ENCODE peak calls at places on chromosomes 2 and 18, in seven cellular contexts. Z, L, W, Q, O, F and C are unnamed samples.

GRCh38 chr2:210428415-210429179 is 48.0 kb downstream of the LANCL1 start:
- DNase-seq in Z (no peak), L (no peak), W (no peak), Q (peak; percentile 2), O (no peak), F (no peak), C (no peak)

GRCh38 chr2:44922776-44923175 is 18.7 kb upstream of the SIX3 start:
- DNase-seq in Z (no peak), L (no peak), W (no peak), Q (no peak), O (no peak), F (no peak), C (no peak)

GRCh38 chr2:228541794-228542193 is 360.3 kb upstream of the SPHKAP start:
- DNase-seq in Z (no peak), L (no peak), W (no peak), Q (peak; percentile 55), O (no peak), F (no peak), C (no peak)

GRCh38 chr2:5520352-5520996 is 171.7 kb upstream of the SOX11 start:
- DNase-seq in Z (no peak), L (no peak), W (no peak), Q (no peak), O (no peak), F (no peak), C (no peak)

GRCh38 chr18:59822612-59823275 is 77.1 kb upstream of the PMAIP1 start:
- DNase-seq in Z (no peak), L (no peak), W (no peak), Q (peak; percentile 57), O (no peak), F (no peak), C (no peak)

GRCh38 chr2:120858361-120858760 is 122.7 kb downstream of the GLI2 start:
- DNase-seq in Z (no peak), L (peak; percentile 64), W (no peak), Q (peak; percentile 56), O (no peak), F (no peak), C (no peak)

GRCh38 chr2:17124575-17125318 is 393.5 kb downstream of the RAD51AP2 start:
- DNase-seq in Z (no peak), L (no peak), W (no peak), Q (no peak), O (no peak), F (no peak), C (no peak)

GRCh38 chr2:25735835-25736234 is 62.5 kb upstream of the DTNB start:
- DNase-seq in Z (no peak), L (no peak), W (no peak), Q (no peak), O (no peak), F (no peak), C (no peak)

GRCh38 chr2:84908948-84909713 is 3.7 kb downstream of the TMSB10 start:
- DNase-seq in Z (no peak), L (no peak), W (no peak), Q (no peak), O (no peak), F (no peak), C (no peak)

GRCh38 chr2:236691799-236692167 is 122.2 kb downstream of the ACKR3 start:
- DNase-seq in Z (no peak), L (no peak), W (no peak), Q (no peak), O (no peak), F (no peak), C (no peak)

GRCh38 chr18:79570266-79571201 is 109.1 kb upstream of the CTDP1 start:
- DNase-seq in Z (no peak), L (no peak), W (peak; percentile 25), Q (peak; percentile 51), O (no peak), F (peak; percentile 26), C (no peak)

GRCh38 chr2:40556298-40556697 is 104.4 kb upstream of the SLC8A1 start:
- DNase-seq in Z (no peak), L (no peak), W (no peak), Q (no peak), O (no peak), F (no peak), C (no peak)

GRCh38 chr2:63127594-63127993 is 77.0 kb downstream of the OTX1 start:
- DNase-seq in Z (no peak), L (no peak), W (no peak), Q (no peak), O (no peak), F (no peak), C (no peak)

GRCh38 chr2:171492664-171493063 is 29.6 kb upstream of the CYBRD1 start:
- DNase-seq in Z (no peak), L (no peak), W (no peak), Q (no peak), O (no peak), F (no peak), C (no peak)

GRCh38 chr2:112686348-112687217 is 34.2 kb upstream of the NT5DC4 start:
- DNase-seq in Z (no peak), L (no peak), W (no peak), Q (no peak), O (no peak), F (no peak), C (no peak)

GRCh38 chr2:86760371-86760770 is 30.3 kb downstream of the CD8A start:
- DNase-seq in Z (no peak), L (no peak), W (no peak), Q (no peak), O (no peak), F (no peak), C (no peak)

GRCh38 chr18:79588636-79589481 is 90.7 kb upstream of the CTDP1 start:
- DNase-seq in Z (peak; percentile 96), L (no peak), W (peak; percentile 71), Q (peak; percentile 98), O (no peak), F (no peak), C (no peak)

GRCh38 chr2:40332096-40332826 is 119.6 kb downstream of the SLC8A1 start:
- DNase-seq in Z (no peak), L (peak; percentile 15), W (no peak), Q (peak; percentile 29), O (no peak), F (no peak), C (no peak)

GRCh38 chr2:24489942-24490673 is 946 bp upstream of the NCOA1 start:
- DNase-seq in Z (no peak), L (peak; percentile 42), W (no peak), Q (peak; percentile 62), O (peak; percentile 47), F (peak; percentile 38), C (no peak)

GRCh38 chr2:228048838-228049490 is 132.5 kb downstream of the SPHKAP start:
- DNase-seq in Z (no peak), L (peak; percentile 28), W (no peak), Q (peak; percentile 77), O (peak; percentile 46), F (peak; percentile 49), C (no peak)

GRCh38 chr2:37920570-37920969 is 4.5 kb upstream of the RMDN2 start:
- DNase-seq in Z (no peak), L (no peak), W (no peak), Q (no peak), O (no peak), F (no peak), C (no peak)

GRCh38 chr2:133777607-133778006 is 209.3 kb upstream of the NCKAP5 start:
- DNase-seq in Z (no peak), L (no peak), W (no peak), Q (peak; percentile 27), O (no peak), F (no peak), C (no peak)

GRCh38 chr2:66237470-66238354 is 197.2 kb upstream of the MEIS1 start:
- DNase-seq in Z (no peak), L (no peak), W (no peak), Q (no peak), O (no peak), F (no peak), C (no peak)

DNA sequence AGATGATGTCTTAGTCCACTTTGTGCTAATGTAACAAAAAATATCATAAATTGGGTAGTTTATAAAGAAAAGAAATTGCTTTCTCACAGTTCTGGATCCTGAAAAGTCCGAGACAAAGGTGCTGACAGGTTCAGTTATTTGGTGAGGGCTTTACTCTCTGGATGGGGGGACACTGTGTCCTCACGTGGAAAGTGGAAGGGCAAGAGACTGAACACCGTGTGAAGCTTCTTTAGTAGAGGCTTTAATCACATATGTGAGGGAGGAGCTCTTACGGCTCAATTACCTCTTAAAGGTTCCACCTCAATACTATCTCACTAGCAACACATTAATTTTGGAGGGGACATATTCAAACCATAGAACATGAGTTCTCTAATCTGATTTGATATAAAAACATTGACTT is 204.3 kb downstream of the FSIP2 start:
- DNase-seq in Z (no peak), L (no peak), W (no peak), Q (no peak), O (no peak), F (no peak), C (no peak)
- H3K9me3 ChIP-seq in Z (no peaks in the 10 kb centered on the region), L (peaks cover 6% of the 10 kb centered on the region), W (peaks cover 15% of the 10 kb centered on the region), Q (no peaks in the 10 kb centered on the region), O (peaks cover 4% of the 10 kb centered on the region), F (no peaks in the 10 kb centered on the region), C (no peaks in the 10 kb centered on the region)

DNA sequence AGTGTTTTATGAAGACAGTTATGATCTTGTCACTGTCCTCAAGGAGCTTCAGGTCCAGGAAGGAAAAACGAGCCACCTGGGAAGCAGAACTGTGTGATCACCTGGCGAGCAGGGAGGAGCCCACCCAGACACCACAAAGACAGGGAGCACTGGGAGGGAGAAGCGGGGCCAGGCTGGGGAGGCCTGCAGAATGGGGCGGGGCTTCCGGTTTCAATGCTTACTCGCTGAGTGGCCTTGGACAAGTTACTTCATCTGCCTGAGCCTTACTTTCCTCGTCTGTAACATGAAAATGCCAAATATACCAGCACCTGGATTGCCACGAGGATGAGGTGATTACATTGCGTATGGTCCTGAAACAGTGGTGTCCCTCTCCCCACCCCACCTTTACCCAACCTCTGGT is 227.5 kb downstream of the ANKRD30B start:
- DNase-seq in Z (no peak), L (no peak), W (no peak), Q (no peak), O (no peak), F (no peak), C (no peak)
- H3K9me3 ChIP-seq in Z (no peaks in the 10 kb centered on the region), L (no peaks in the 10 kb centered on the region), W (no peaks in the 10 kb centered on the region), Q (no peaks in the 10 kb centered on the region), O (no peaks in the 10 kb centered on the region), F (peaks cover 92% of the 10 kb centered on the region), C (no peaks in the 10 kb centered on the region)

GRCh38 chr18:12559319-12559718 is 98.6 kb downstream of the SPIRE1 start:
- DNase-seq in Z (no peak), L (no peak), W (no peak), Q (no peak), O (no peak), F (no peak), C (no peak)
- H3K9me3 ChIP-seq in Z (peaks cover 5% of the 10 kb centered on the region), L (no peaks in the 10 kb centered on the region), W (peaks cover 16% of the 10 kb centered on the region), Q (no peaks in the 10 kb centered on the region), O (peaks cover 8% of the 10 kb centered on the region), F (peaks cover 11% of the 10 kb centered on the region), C (peaks cover 5% of the 10 kb centered on the region)

GRCh38 chr18:54140641-54141040 is 83.8 kb downstream of the MBD2 start:
- DNase-seq in Z (no peak), L (no peak), W (no peak), Q (peak; percentile 78), O (no peak), F (no peak), C (no peak)
- H3K9me3 ChIP-seq in Z (no peaks in the 10 kb centered on the region), L (peaks cover 11% of the 10 kb centered on the region), W (peaks cover 7% of the 10 kb centered on the region), Q (no peaks in the 10 kb centered on the region), O (no peaks in the 10 kb centered on the region), F (peaks cover 11% of the 10 kb centered on the region), C (no peaks in the 10 kb centered on the region)